ENCODE peak calls at places on chromosomes 1 and 21, in four cellular contexts. One of them, this sample, is unnamed.

GRCh38 chr1:22780696-22781095 is 70.1 kb downstream of the EPHB2 start:
- DNase-seq in K562: peak
- DNase-seq in HepG2: no peak
- DNase-seq in Panc1: peak
- DNase-seq in this sample: peak

GRCh38 chr1:12453400-12454343 is 164.3 kb downstream of the DHRS3 start:
- DNase-seq in K562: peak
- DNase-seq in HepG2: peak
- DNase-seq in Panc1: no peak
- DNase-seq in this sample: no peak

GRCh38 chr21:45826733-45827692 is 154.6 kb upstream of the COL6A1 start:
- DNase-seq in K562: no peak
- DNase-seq in HepG2: no peak
- DNase-seq in Panc1: no peak
- DNase-seq in this sample: no peak

GRCh38 chr1:41532206-41532975 is 47.9 kb upstream of the EDN2 start:
- DNase-seq in K562: no peak
- DNase-seq in HepG2: no peak
- DNase-seq in Panc1: no peak
- DNase-seq in this sample: no peak

GRCh38 chr1:23444104-23444533 is 19.6 kb upstream of the TCEA3 start:
- DNase-seq in K562: no peak
- DNase-seq in HepG2: no peak
- DNase-seq in Panc1: no peak
- DNase-seq in this sample: no peak

GRCh38 chr1:173478099-173478555 is 992 bp downstream of the PRDX6 start:
- DNase-seq in K562: peak
- DNase-seq in HepG2: peak
- DNase-seq in Panc1: no peak
- DNase-seq in this sample: peak

GRCh38 chr1:3841491-3841890 is 15.5 kb downstream of the CEP104 start:
- DNase-seq in K562: no peak
- DNase-seq in HepG2: no peak
- DNase-seq in Panc1: no peak
- DNase-seq in this sample: no peak

GRCh38 chr1:228861830-228862176 is 126.5 kb downstream of the RHOU start:
- DNase-seq in K562: no peak
- DNase-seq in HepG2: no peak
- DNase-seq in Panc1: no peak
- DNase-seq in this sample: no peak

GRCh38 chr1:115179397-115179835 is 90.1 kb upstream of the TSPAN2 start:
- DNase-seq in K562: peak
- DNase-seq in HepG2: peak
- DNase-seq in Panc1: peak
- DNase-seq in this sample: peak

GRCh38 chr1:20250346-20250989 is 40.2 kb upstream of the VWA5B1 start:
- DNase-seq in K562: no peak
- DNase-seq in HepG2: peak
- DNase-seq in Panc1: no peak
- DNase-seq in this sample: no peak

GRCh38 chr1:39529901-39530535 is 38.6 kb downstream of the BMP8A start:
- DNase-seq in K562: no peak
- DNase-seq in HepG2: no peak
- DNase-seq in Panc1: no peak
- DNase-seq in this sample: no peak

GRCh38 chr1:112674440-112674985 is at the start of gene MOV10:
- DNase-seq in K562: peak
- DNase-seq in HepG2: peak
- DNase-seq in Panc1: peak
- DNase-seq in this sample: peak

GRCh38 chr1:192118881-192119280 is 39.4 kb upstream of the RGS18 start:
- DNase-seq in K562: no peak
- DNase-seq in HepG2: no peak
- DNase-seq in Panc1: no peak
- DNase-seq in this sample: no peak

GRCh38 chr1:96538883-96539282 is 182.7 kb upstream of the PTBP2 start:
- DNase-seq in K562: no peak
- DNase-seq in HepG2: no peak
- DNase-seq in Panc1: no peak
- DNase-seq in this sample: no peak

GRCh38 chr1:24932725-24933294 is 2.7 kb upstream of the RUNX3 start:
- DNase-seq in K562: no peak
- DNase-seq in HepG2: no peak
- DNase-seq in Panc1: no peak
- DNase-seq in this sample: no peak

GRCh38 chr1:188822248-188822647 is 1655.4 kb downstream of the BRINP3 start:
- DNase-seq in K562: no peak
- DNase-seq in HepG2: no peak
- DNase-seq in Panc1: no peak
- DNase-seq in this sample: no peak

GRCh38 chr21:44378646-44379581 is 25.5 kb downstream of the TRPM2 start:
- DNase-seq in K562: no peak
- DNase-seq in HepG2: no peak
- DNase-seq in Panc1: no peak
- DNase-seq in this sample: no peak

GRCh38 chr1:245008761-245009160 is 144.4 kb upstream of the HNRNPU start:
- DNase-seq in K562: no peak
- DNase-seq in HepG2: no peak
- DNase-seq in Panc1: no peak
- DNase-seq in this sample: no peak

GRCh38 chr1:97814121-97814520 is 106.7 kb downstream of the DPYD start:
- DNase-seq in K562: no peak
- DNase-seq in HepG2: no peak
- DNase-seq in Panc1: no peak
- DNase-seq in this sample: no peak

GRCh38 chr1:239833709-239834108 is 258.0 kb upstream of the FMN2 start:
- DNase-seq in K562: no peak
- DNase-seq in HepG2: no peak
- DNase-seq in Panc1: no peak
- DNase-seq in this sample: no peak
- TF ChIP-seq CTCF in K562: no peak
- TF ChIP-seq CTCF in HepG2: no peak
- TF ChIP-seq CTCF in Panc1: no peak
- TF ChIP-seq CTCF in this sample: no peak

DNA sequence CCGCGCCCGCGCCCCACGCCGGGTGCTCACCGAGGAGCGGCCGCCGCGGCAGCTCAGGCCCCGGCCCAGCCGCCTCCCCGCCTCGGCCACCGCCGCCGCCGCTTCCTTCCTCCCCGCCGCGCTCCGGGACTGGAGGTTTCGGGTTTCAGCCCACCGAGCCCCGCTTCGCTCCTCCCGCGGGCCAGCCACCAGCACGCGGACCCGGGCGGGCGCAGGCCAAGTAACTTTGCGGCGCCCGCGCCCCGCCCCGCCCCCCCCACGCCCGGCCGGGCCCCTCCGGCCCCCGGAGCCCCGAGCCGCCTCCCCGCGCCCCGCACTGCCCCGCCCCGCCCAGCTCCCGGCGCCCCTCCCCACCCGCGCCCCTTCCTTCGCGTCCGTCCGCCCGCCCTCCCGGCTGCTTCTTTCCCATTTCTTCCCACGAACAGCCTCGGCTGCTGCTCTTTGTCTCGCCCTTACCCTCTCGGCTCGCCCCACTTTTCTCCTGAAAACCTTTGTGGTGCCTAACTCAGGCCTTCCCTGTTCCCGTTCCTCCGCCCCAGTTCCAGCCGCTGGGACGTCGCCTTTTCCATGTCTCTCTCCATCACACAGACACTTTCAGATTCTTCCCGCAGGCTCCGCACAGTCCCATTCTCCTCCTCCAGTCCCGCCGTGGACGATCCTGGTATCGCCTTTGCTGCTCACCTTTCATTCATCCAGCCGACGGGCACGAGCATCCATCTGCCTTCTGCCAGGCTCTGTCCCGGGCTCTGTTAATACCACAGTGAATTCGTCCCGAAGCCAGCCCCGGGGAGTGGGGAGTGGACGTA is at the start of gene GPR161:
- DNase-seq in K562: peak
- DNase-seq in HepG2: no peak
- DNase-seq in Panc1: no peak
- DNase-seq in this sample: no peak
- TF ChIP-seq TCF7L2 in K562: no peak
- TF ChIP-seq TCF7L2 in HepG2: no peak
- TF ChIP-seq TCF7L2 in Panc1: peak
- TF ChIP-seq TCF7L2 in this sample: peak

GRCh38 chr1:11339346-11340247 is 66.6 kb downstream of the UBIAD1 start:
- DNase-seq in K562: peak
- DNase-seq in HepG2: no peak
- DNase-seq in Panc1: no peak
- DNase-seq in this sample: peak
- TF ChIP-seq POLR2AphosphoS5 in K562: no peak
- TF ChIP-seq POLR2AphosphoS5 in HepG2: no peak
- TF ChIP-seq POLR2AphosphoS5 in Panc1: no peak
- TF ChIP-seq POLR2AphosphoS5 in this sample: no peak

GRCh38 chr1:163561570-163562295 is 240.0 kb downstream of the NUF2 start:
- DNase-seq in K562: no peak
- DNase-seq in HepG2: peak
- DNase-seq in Panc1: no peak
- DNase-seq in this sample: peak
- TF ChIP-seq CTCF in K562: no peak
- TF ChIP-seq CTCF in HepG2: peak
- TF ChIP-seq CTCF in Panc1: peak
- TF ChIP-seq CTCF in this sample: peak